ENCODE peak calls at places on chromosomes 5 and 9, in five cellular contexts. One of them, this sample, is unnamed.

GRCh38 chr9:132451276-132451675 is 41.3 kb downstream of the CFAP77 start:
- DNase-seq in ovary: no peak
- DNase-seq in Peyer's patch: no peak
- DNase-seq in HL-60: no peak
- DNase-seq in heart right ventricle: no peak
- DNase-seq in this sample: no peak

GRCh38 chr9:76756273-76756650 is 8.0 kb upstream of the PCA3 start:
- DNase-seq in HL-60: peak
- DNase-seq in ovary: no peak
- DNase-seq in Peyer's patch: no peak
- DNase-seq in heart right ventricle: no peak
- DNase-seq in this sample: no peak

GRCh38 chr5:41312066-41312465 is 98.7 kb upstream of the C6 start:
- DNase-seq in Peyer's patch: no peak
- DNase-seq in ovary: no peak
- DNase-seq in HL-60: no peak
- DNase-seq in heart right ventricle: no peak
- DNase-seq in this sample: no peak

GRCh38 chr5:113433071-113433470 is 1.7 kb downstream of the TSSK1B start:
- DNase-seq in ovary: no peak
- DNase-seq in HL-60: no peak
- DNase-seq in Peyer's patch: no peak
- DNase-seq in heart right ventricle: no peak
- DNase-seq in this sample: no peak

GRCh38 chr9:2916382-2916985 is 72.6 kb upstream of the PUM3 start:
- DNase-seq in ovary: no peak
- DNase-seq in Peyer's patch: no peak
- DNase-seq in HL-60: no peak
- DNase-seq in heart right ventricle: no peak
- DNase-seq in this sample: no peak

GRCh38 chr5:154320690-154321089 is 125.1 kb upstream of the SAP30L start:
- DNase-seq in heart right ventricle: peak
- DNase-seq in ovary: no peak
- DNase-seq in Peyer's patch: no peak
- DNase-seq in HL-60: no peak
- DNase-seq in this sample: no peak

GRCh38 chr5:56910123-56910951 is 941 bp downstream of the SETD9 start:
- DNase-seq in HL-60: no peak
- DNase-seq in Peyer's patch: peak
- DNase-seq in ovary: peak
- DNase-seq in heart right ventricle: peak
- DNase-seq in this sample: peak

GRCh38 chr5:26700759-26701384 is 337.5 kb downstream of the CDH9 start:
- DNase-seq in heart right ventricle: no peak
- DNase-seq in Peyer's patch: no peak
- DNase-seq in HL-60: no peak
- DNase-seq in ovary: no peak
- DNase-seq in this sample: no peak

GRCh38 chr5:78699565-78700143 is 51.1 kb upstream of the LHFPL2 start:
- DNase-seq in ovary: no peak
- DNase-seq in Peyer's patch: no peak
- DNase-seq in heart right ventricle: no peak
- DNase-seq in HL-60: peak
- DNase-seq in this sample: no peak

GRCh38 chr5:82183828-82184227 is 94.3 kb downstream of the RPS23 start:
- DNase-seq in Peyer's patch: no peak
- DNase-seq in HL-60: no peak
- DNase-seq in ovary: no peak
- DNase-seq in heart right ventricle: no peak
- DNase-seq in this sample: no peak

GRCh38 chr5:176317534-176318374 is 43.8 kb downstream of the KIAA1191 start:
- DNase-seq in heart right ventricle: no peak
- DNase-seq in Peyer's patch: no peak
- DNase-seq in ovary: no peak
- DNase-seq in HL-60: no peak
- DNase-seq in this sample: no peak

GRCh38 chr5:75042511-75042910 is 9.8 kb downstream of the GCNT4 start:
- DNase-seq in heart right ventricle: no peak
- DNase-seq in ovary: no peak
- DNase-seq in HL-60: no peak
- DNase-seq in Peyer's patch: no peak
- DNase-seq in this sample: no peak

DNA sequence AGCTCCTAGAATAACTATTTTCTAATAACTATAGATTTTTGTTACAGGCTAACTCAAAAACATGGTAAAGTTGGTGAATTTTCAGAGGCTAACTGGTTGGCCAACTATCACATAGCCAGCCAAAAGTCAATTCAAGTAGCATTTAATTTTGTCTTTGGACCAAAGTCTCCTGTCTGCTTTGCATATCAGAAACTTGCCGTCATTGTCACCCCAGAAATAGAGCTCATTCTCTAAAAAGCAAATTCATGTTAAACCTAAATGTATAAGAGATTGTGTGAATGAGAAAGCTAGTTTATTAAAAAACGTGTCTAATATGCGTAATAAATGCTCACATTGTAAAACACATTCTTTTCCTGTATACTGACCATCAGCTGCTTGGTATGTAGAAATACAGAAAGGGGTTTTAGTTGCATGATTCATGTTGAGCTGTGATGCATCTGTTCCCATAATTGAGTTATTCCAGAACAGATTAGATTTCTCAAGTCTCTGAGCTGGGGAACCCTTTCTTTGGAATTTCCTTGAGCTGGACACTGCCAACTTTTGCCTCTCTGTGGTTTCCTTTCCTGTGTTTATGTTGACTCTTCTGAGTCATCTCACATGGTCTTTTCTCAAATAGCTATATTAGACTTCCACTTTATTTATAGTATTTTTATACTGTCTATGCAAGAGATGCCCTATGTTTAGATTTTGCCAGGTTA is 7.3 kb downstream of the SRFBP1 start:
- DNase-seq in Peyer's patch: no peak
- DNase-seq in ovary: no peak
- DNase-seq in HL-60: no peak
- DNase-seq in heart right ventricle: no peak
- DNase-seq in this sample: peak
- H3K4me3 ChIP-seq in Peyer's patch: no peak
- H3K4me3 ChIP-seq in ovary: no peak
- H3K4me3 ChIP-seq in HL-60: no peak
- H3K4me3 ChIP-seq in heart right ventricle: no peak
- H3K4me3 ChIP-seq in this sample: no peak

GRCh38 chr9:33170464-33171156 is 3.5 kb upstream of the B4GALT1 start:
- DNase-seq in ovary: no peak
- DNase-seq in heart right ventricle: peak
- DNase-seq in HL-60: no peak
- DNase-seq in Peyer's patch: peak
- DNase-seq in this sample: no peak
- TF ChIP-seq CTCF in ovary: no peak
- TF ChIP-seq CTCF in heart right ventricle: peak
- TF ChIP-seq CTCF in HL-60: peak
- TF ChIP-seq CTCF in Peyer's patch: peak
- TF ChIP-seq CTCF in this sample: peak

DNA sequence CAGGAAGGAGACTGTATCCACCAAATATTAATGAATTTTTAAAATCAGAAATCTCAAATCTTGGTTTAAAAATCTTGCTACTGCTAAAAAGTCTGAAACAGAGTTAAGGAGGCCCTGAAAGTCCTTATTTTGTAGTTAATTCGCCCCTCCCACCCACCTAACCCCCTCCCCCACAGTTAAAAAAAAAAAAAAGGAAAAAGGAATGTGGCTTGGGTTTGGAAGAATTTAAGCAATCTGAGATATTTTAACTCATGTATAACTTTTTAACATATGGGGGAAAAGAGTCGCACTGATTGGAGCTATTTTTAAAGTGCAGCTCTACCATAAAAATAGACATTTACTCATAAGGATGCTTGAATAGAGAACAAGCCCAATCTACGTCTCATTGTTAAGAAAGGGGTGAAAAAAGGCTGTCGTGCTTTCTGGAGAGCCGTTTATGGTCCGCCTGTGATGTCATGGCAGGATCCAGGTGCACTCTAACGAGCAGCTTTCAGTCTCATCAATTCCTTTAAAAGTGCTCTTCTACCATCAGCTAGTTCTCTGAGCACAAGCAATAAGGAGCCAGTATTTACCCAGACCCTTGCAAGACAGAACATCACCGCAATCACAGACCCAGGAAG is 142.5 kb downstream of the ELAVL2 start:
- DNase-seq in HL-60: no peak
- DNase-seq in heart right ventricle: no peak
- DNase-seq in ovary: no peak
- DNase-seq in Peyer's patch: no peak
- DNase-seq in this sample: no peak
- H3K27ac ChIP-seq in HL-60: no peak
- H3K27ac ChIP-seq in heart right ventricle: no peak
- H3K27ac ChIP-seq in ovary: no peak
- H3K27ac ChIP-seq in Peyer's patch: no peak
- H3K27ac ChIP-seq in this sample: no peak

DNA sequence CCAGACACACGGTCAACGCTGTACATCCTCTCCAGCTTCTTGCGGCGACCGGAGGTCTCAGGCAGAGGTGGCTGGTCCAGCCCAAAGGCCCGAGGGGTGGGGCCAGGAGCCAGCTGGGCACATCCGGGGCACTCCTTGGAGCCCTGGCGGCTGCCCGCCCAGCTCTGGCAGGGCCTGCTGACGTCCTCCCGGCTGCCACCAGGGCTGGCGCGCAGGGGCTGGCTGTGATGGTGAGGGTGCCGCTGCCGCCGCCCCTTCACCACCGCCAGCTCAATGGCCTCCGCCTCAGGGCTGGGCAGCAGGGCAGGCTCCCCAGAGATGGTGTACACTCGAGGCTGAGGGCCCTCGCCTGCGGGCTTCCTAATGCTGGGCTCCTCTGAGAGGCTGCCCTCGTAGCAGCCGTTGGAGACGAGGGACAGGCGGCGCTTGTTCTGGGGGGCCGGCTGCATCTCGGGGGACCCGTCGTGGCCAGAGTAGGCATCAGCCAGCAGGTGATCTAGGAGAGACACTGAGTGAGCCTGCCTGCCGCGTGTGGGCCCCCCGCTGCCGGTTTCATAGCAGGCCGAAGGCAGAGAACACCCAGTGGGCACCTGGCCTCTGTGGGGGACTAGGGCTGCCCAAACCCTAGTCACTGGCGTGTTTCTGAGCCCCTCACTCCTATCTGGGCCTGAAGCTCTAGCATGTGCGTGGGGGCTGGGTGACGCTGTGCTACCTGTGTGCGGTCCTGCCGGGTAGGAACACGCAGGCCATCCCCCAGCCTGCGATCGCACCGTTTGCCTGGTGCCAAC is 1.5 kb downstream of the NSMF start:
- DNase-seq in Peyer's patch: no peak
- DNase-seq in heart right ventricle: no peak
- DNase-seq in ovary: peak
- DNase-seq in HL-60: no peak
- DNase-seq in this sample: peak
- H3K4me3 ChIP-seq in Peyer's patch: peak
- H3K4me3 ChIP-seq in heart right ventricle: no peak
- H3K4me3 ChIP-seq in ovary: no peak
- H3K4me3 ChIP-seq in HL-60: no peak
- H3K4me3 ChIP-seq in this sample: peak